ENCODE peak calls at places on chromosomes 7 and 10, in seven cellular contexts. D is T follicular helper cell; E is renal cortical epithelial cell; T is psoas muscle; Q is stimulated activated CD4-positive, alpha-beta T cell treated with anti-CD3 and anti-CD28 coated beads, Interleukin-12 subunit alpha, Interleukin-12 subunit beta, amount 100 ng/mL, for 48 hours; W is nucleus accumbens; H is astrocyte of the hippocampus. Z is an unnamed sample.

GRCh38 chr10:12390733-12391132 is 41.4 kb downstream of the CAMK1D start:
- DNase-seq in D (no peak), E (no peak), T (peak; percentile 37), Q (no peak), W (no peak), H (peak; percentile 85), Z (no peak)

GRCh38 chr7:151616443-151617213 is 96.9 kb upstream of the RHEB start:
- DNase-seq in D (no peak), E (no peak), T (no peak), Q (no peak), W (no peak), H (no peak), Z (no peak)

GRCh38 chr7:76352193-76352592 is 6.6 kb downstream of the YWHAG start:
- DNase-seq in D (no peak), E (no peak), T (peak; percentile 55), Q (no peak), W (peak; percentile 31), H (no peak), Z (no peak)

GRCh38 chr7:155980841-155981240 is 168.6 kb upstream of the SHH start:
- DNase-seq in D (no peak), E (no peak), T (no peak), Q (no peak), W (no peak), H (no peak), Z (no peak)

GRCh38 chr10:21687197-21687993 is 153.4 kb downstream of the MLLT10 start:
- DNase-seq in D (no peak), E (no peak), T (no peak), Q (no peak), W (no peak), H (no peak), Z (peak; percentile 2)

GRCh38 chr7:131723926-131724325 is 167.5 kb upstream of the PODXL start:
- DNase-seq in D (no peak), E (peak; percentile 5), T (no peak), Q (no peak), W (no peak), H (peak; percentile 1), Z (no peak)

GRCh38 chr7:154672659-154673415 is 330.1 kb downstream of the PAXIP1 start:
- DNase-seq in D (no peak), E (no peak), T (no peak), Q (no peak), W (no peak), H (no peak), Z (no peak)

GRCh38 chr10:11178606-11179221 is 161.0 kb downstream of the CELF2 start:
- DNase-seq in D (peak; percentile 85), E (no peak), T (no peak), Q (peak; percentile 77), W (peak; percentile 44), H (peak; percentile 71), Z (peak; percentile 85)

GRCh38 chr10:110802090-110802489 is 69.6 kb upstream of the PDCD4 start:
- DNase-seq in D (no peak), E (peak; percentile 92), T (no peak), Q (no peak), W (no peak), H (peak; percentile 81), Z (no peak)

GRCh38 chr7:36844374-36844773 is 120.1 kb upstream of the AOAH start:
- DNase-seq in D (no peak), E (no peak), T (no peak), Q (no peak), W (no peak), H (no peak), Z (no peak)

GRCh38 chr10:29735628-29736324 is 101.0 kb upstream of the SVIL start:
- DNase-seq in D (peak; percentile 55), E (peak; percentile 53), T (peak; percentile 86), Q (peak; percentile 72), W (peak; percentile 36), H (peak; percentile 96), Z (peak; percentile 66)

GRCh38 chr7:143043391-143043790 is 8.8 kb upstream of the OR6V1 start:
- DNase-seq in D (no peak), E (no peak), T (no peak), Q (no peak), W (no peak), H (no peak), Z (no peak)

GRCh38 chr10:33421789-33422188 is 87.3 kb upstream of the NRP1 start:
- DNase-seq in D (no peak), E (peak; percentile 98), T (peak; percentile 28), Q (no peak), W (no peak), H (peak; percentile 94), Z (no peak)

GRCh38 chr7:43625977-43626376 is 43.1 kb downstream of the STK17A start:
- DNase-seq in D (no peak), E (no peak), T (no peak), Q (no peak), W (no peak), H (no peak), Z (no peak)

GRCh38 chr7:12303507-12303906 is 92.4 kb downstream of the TMEM106B start:
- DNase-seq in D (no peak), E (no peak), T (no peak), Q (no peak), W (no peak), H (peak; percentile 41), Z (no peak)

GRCh38 chr7:149471289-149471953 is 10.6 kb upstream of the ZNF777 start:
- DNase-seq in D (no peak), E (no peak), T (no peak), Q (no peak), W (no peak), H (no peak), Z (no peak)

GRCh38 chr7:145497911-145498525 is 618.6 kb upstream of the CNTNAP2 start:
- DNase-seq in D (no peak), E (no peak), T (no peak), Q (no peak), W (no peak), H (no peak), Z (no peak)

GRCh38 chr10:96840841-96841518 is 8.9 kb downstream of the LCOR start:
- DNase-seq in D (no peak), E (peak; percentile 86), T (no peak), Q (no peak), W (no peak), H (peak; percentile 60), Z (no peak)

GRCh38 chr7:82445226-82445625 is 1.6 kb upstream of the CACNA2D1 start:
- DNase-seq in D (no peak), E (no peak), T (no peak), Q (no peak), W (no peak), H (no peak), Z (no peak)

GRCh38 chr10:50622497-50623298 is 1.1 kb downstream of the SGMS1 start:
- DNase-seq in D (peak; percentile 15), E (no peak), T (peak; percentile 43), Q (no peak), W (peak; percentile 50), H (peak; percentile 68), Z (peak; percentile 38)

GRCh38 chr7:135744938-135745701 is 3.5 kb downstream of the FAM180A start:
- DNase-seq in D (no peak), E (peak; percentile 56), T (no peak), Q (no peak), W (no peak), H (peak; percentile 78), Z (no peak)

GRCh38 chr10:104581884-104582603 is 59.0 kb upstream of the SORCS3 start:
- DNase-seq in D (no peak), E (peak; percentile 90), T (no peak), Q (no peak), W (no peak), H (peak; percentile 43), Z (no peak)

GRCh38 chr7:19051767-19052375 is 65.6 kb downstream of the TWIST1 start:
- DNase-seq in D (no peak), E (peak; percentile 13), T (no peak), Q (no peak), W (no peak), H (peak; percentile 28), Z (no peak)

GRCh38 chr10:132579027-132579859 is 41.7 kb downstream of the INPP5A start:
- DNase-seq in D (no peak), E (no peak), T (no peak), Q (no peak), W (no peak), H (peak; percentile 41), Z (no peak)

GRCh38 chr7:2870471-2870941 is 26.4 kb upstream of the GNA12 start:
- DNase-seq in D (peak; percentile 23), E (no peak), T (peak; percentile 73), Q (peak; percentile 60), W (no peak), H (no peak), Z (peak; percentile 17)

GRCh38 chr7:112080441-112080840 is 125.8 kb downstream of the DOCK4 start:
- DNase-seq in D (no peak), E (peak; percentile 98), T (no peak), Q (no peak), W (no peak), H (peak; percentile 62), Z (peak; percentile 43)

GRCh38 chr10:33237736-33238624 is 96.5 kb downstream of the NRP1 start:
- DNase-seq in D (no peak), E (peak; percentile 99), T (no peak), Q (no peak), W (no peak), H (peak; percentile 97), Z (no peak)